ENCODE peak calls at places on chromosome 20, in seven cellular contexts. L is choroid plexus epithelial cell; K is cardiac fibroblast; B is colonic mucosa; H is PC-9; C is brain microvascular endothelial cell; Y is CD8-positive, alpha-beta T cell. O is an unnamed sample.

GRCh38 chr20:16455296-16455695 is 118.0 kb downstream of the KIF16B start:
- DNase-seq in L (no peak), K (no peak), B (no peak), H (no peak), C (no peak), Y (no peak), O (no peak)

GRCh38 chr20:21505810-21506530 is 7.9 kb downstream of the NKX2-2 start:
- DNase-seq in L (peak), K (peak), B (peak), H (no peak), C (no peak), Y (peak), O (peak)

GRCh38 chr20:49561256-49561655 is 6.7 kb downstream of the PTGIS start:
- DNase-seq in L (no peak), K (no peak), B (no peak), H (no peak), C (no peak), Y (no peak), O (no peak)

GRCh38 chr20:56143759-56144158 is 104.8 kb upstream of the MC3R start:
- DNase-seq in L (no peak), K (no peak), B (no peak), H (no peak), C (no peak), Y (no peak), O (no peak)

GRCh38 chr20:24957326-24957996 is 8.4 kb downstream of the CST7 start:
- DNase-seq in L (no peak), K (no peak), B (no peak), H (no peak), C (no peak), Y (no peak), O (no peak)

GRCh38 chr20:16475225-16475624 is 98.0 kb downstream of the KIF16B start:
- DNase-seq in L (peak), K (no peak), B (no peak), H (peak), C (peak), Y (no peak), O (no peak)

GRCh38 chr20:3727333-3728035 is 5.0 kb upstream of the HSPA12B start:
- DNase-seq in L (peak), K (peak), B (no peak), H (no peak), C (no peak), Y (no peak), O (peak)

GRCh38 chr20:36093025-36093803 is 61.3 kb upstream of the EPB41L1 start:
- DNase-seq in L (peak), K (peak), B (peak), H (no peak), C (peak), Y (no peak), O (peak)

GRCh38 chr20:309306-309840 is 12.0 kb downstream of the ZCCHC3 start:
- DNase-seq in L (peak), K (peak), B (no peak), H (no peak), C (no peak), Y (no peak), O (no peak)

GRCh38 chr20:33162753-33163152 is 5.2 kb upstream of the BPIFA2 start:
- DNase-seq in L (no peak), K (no peak), B (no peak), H (peak), C (no peak), Y (no peak), O (no peak)

GRCh38 chr20:44068780-44069191 is 118.2 kb downstream of the JPH2 start:
- DNase-seq in L (no peak), K (no peak), B (no peak), H (no peak), C (no peak), Y (no peak), O (no peak)

GRCh38 chr20:25198663-25199363 is 3.3 kb downstream of the ENTPD6 start:
- DNase-seq in L (no peak), K (no peak), B (no peak), H (no peak), C (no peak), Y (no peak), O (peak)

GRCh38 chr20:59182401-59183044 is 18.9 kb downstream of the ZNF831 start:
- DNase-seq in L (no peak), K (no peak), B (no peak), H (no peak), C (no peak), Y (no peak), O (no peak)
- H3K4me3 ChIP-seq in L (no peak), K (no peak), B (no peak), H (no peak), C (no peak), Y (no peak), O (no peak)

GRCh38 chr20:38307371-38308046 is 3.6 kb downstream of the BPI start:
- DNase-seq in L (peak), K (peak), B (no peak), H (no peak), C (peak), Y (no peak), O (peak)

GRCh38 chr20:38302721-38303120 is 1.2 kb upstream of the BPI start:
- DNase-seq in L (peak), K (no peak), B (no peak), H (no peak), C (no peak), Y (no peak), O (no peak)

GRCh38 chr20:38303908-38304379 is at the start of gene BPI:
- DNase-seq in L (peak), K (no peak), B (no peak), H (no peak), C (no peak), Y (no peak), O (no peak)

GRCh38 chr20:38305541-38305940 is 1.6 kb downstream of the BPI start:
- DNase-seq in L (no peak), K (no peak), B (no peak), H (no peak), C (no peak), Y (no peak), O (no peak)

GRCh38 chr20:38304845-38305447 is 990 bp downstream of the BPI start:
- DNase-seq in L (peak), K (peak), B (peak), H (no peak), C (peak), Y (no peak), O (peak)
- TF ChIP-seq CTCF in L (peak), K (peak), B (no peak), H (peak), C (peak), Y (no peak), O (peak)

DNA sequence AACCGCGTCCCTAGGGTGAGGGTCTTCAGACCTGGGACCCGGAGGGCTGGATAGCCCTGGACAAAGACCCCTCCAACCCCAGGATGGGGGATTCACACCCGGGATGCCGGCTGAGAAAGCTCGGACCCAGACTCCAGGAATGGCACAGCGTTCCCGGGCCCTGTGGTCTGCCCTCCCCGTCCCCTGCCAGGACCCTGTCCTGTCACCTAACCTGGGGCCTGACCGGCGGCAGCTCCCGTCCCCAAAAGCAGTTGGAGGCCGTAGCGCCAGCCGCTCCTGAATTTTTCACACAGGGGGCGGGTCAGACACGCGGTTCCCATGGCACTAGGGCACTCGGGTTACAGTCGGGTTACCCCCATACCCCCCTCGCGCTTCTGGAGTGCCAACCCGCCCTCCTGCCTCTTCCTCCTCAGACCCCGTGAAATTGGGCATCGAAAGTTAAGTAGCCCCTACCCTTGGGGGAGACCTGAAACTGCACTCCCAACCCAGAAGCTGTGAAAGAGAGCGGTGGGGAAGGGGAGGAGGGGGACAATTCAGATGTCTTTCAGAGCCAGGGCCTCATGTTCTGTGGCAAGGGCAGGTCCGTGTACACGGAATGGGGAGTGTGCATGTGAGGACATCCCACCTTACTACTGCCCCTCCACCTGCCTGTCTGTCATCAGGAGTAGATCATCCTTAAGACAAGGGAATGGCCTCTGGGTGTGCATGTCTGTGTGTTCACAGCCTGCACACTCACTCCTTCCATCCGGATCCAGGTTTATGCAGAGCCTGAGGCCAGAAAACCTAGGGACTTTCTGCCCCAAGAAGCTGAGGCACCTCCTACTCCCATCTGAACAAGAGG is 604 bp downstream of the REM1 start:
- DNase-seq in L (no peak), K (no peak), B (no peak), H (no peak), C (no peak), Y (no peak), O (no peak)
- H3K4me3 ChIP-seq in L (no peak), K (peak), B (peak), H (no peak), C (no peak), Y (no peak), O (no peak)

GRCh38 chr20:53386186-53386681 is 207.4 kb downstream of the ZNF217 start:
- DNase-seq in L (no peak), K (no peak), B (no peak), H (no peak), C (no peak), Y (no peak), O (no peak)

GRCh38 chr20:53376021-53376420 is 217.6 kb downstream of the ZNF217 start:
- DNase-seq in L (no peak), K (no peak), B (no peak), H (no peak), C (no peak), Y (no peak), O (no peak)

GRCh38 chr20:53384392-53384791 is 209.2 kb downstream of the ZNF217 start:
- DNase-seq in L (no peak), K (no peak), B (no peak), H (no peak), C (no peak), Y (no peak), O (no peak)

GRCh38 chr20:53382263-53382844 is 211.3 kb downstream of the ZNF217 start:
- DNase-seq in L (no peak), K (no peak), B (no peak), H (no peak), C (no peak), Y (no peak), O (no peak)

GRCh38 chr20:53381568-53382262 is 211.9 kb downstream of the ZNF217 start:
- DNase-seq in L (no peak), K (no peak), B (no peak), H (no peak), C (no peak), Y (no peak), O (peak)
- TF ChIP-seq CTCF in L (no peak), K (no peak), B (no peak), H (peak), C (no peak), Y (no peak), O (no peak)

GRCh38 chr20:31673435-31673834 is 35.7 kb downstream of the COX4I2 start:
- DNase-seq in L (no peak), K (no peak), B (no peak), H (no peak), C (no peak), Y (no peak), O (no peak)

GRCh38 chr20:31675828-31676533 is 38.3 kb downstream of the COX4I2 start:
- DNase-seq in L (peak), K (peak), B (peak), H (no peak), C (peak), Y (no peak), O (no peak)

GRCh38 chr20:31674895-31675827 is 37.4 kb downstream of the COX4I2 start:
- DNase-seq in L (peak), K (peak), B (peak), H (no peak), C (peak), Y (peak), O (peak)

GRCh38 chr20:31676534-31677030 is 38.9 kb downstream of the COX4I2 start:
- DNase-seq in L (no peak), K (no peak), B (no peak), H (no peak), C (no peak), Y (no peak), O (no peak)

DNA sequence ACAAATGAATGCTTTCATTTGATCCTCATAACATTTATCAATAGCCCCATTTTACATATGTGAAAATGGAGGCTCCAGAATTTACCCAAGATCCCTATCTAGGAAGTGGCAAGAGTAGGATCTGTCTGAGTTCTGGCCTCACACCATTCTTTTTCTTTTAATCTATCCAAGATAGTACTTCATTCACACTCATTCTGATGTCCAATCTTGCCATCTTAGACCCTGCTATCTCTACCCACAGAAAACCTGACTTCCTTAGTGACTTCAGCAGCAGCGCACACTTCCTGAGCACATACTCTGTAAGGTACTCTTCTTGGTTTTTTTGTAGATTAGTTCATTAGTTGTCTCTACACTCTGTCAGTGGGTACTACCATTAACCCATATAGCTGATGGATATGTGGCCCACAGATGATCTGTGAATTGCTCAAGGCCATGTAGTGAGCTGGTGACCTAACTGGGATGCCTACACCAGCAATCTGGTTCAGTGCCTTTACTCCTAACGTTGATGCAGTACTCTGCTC is 36.3 kb downstream of the COX4I2 start:
- DNase-seq in L (no peak), K (no peak), B (no peak), H (no peak), C (no peak), Y (no peak), O (no peak)
- H3K4me3 ChIP-seq in L (no peak), K (no peak), B (no peak), H (no peak), C (no peak), Y (peak), O (no peak)